ENCODE peak calls at places on chromosome 11, in four cellular contexts. W is thoracic aorta, P is K562, T is NB4. X is an unnamed sample.

GRCh38 chr11:134355136-134355535 is 23.3 kb downstream of the GLB1L2 start:
- DNase-seq in W (no peak), P (peak; percentile 40), T (no peak), X (no peak)

GRCh38 chr11:11478021-11478420 is 125.0 kb upstream of the CSNK2A3 start:
- DNase-seq in W (no peak), T (no peak), P (no peak), X (no peak)

GRCh38 chr11:105861225-105861624 is 160.8 kb downstream of the MSANTD4 start:
- DNase-seq in T (no peak), W (no peak), P (no peak), X (no peak)

GRCh38 chr11:2665747-2666710 is 33.8 kb downstream of the KCNQ1OT1 start:
- DNase-seq in W (no peak), P (no peak), T (no peak), X (no peak)

GRCh38 chr11:6258141-6258540 is 1.5 kb upstream of the CCKBR start:
- DNase-seq in W (no peak), P (no peak), T (no peak), X (no peak)

GRCh38 chr11:1866776-1867175 is 13.9 kb downstream of the LSP1 start:
- DNase-seq in T (no peak), W (no peak), P (no peak), X (no peak)

GRCh38 chr11:34183840-34184358 is 78.5 kb downstream of the NAT10 start:
- DNase-seq in T (no peak), P (no peak), W (no peak), X (no peak)

GRCh38 chr11:94131363-94132115 is 2.9 kb downstream of the PANX1 start:
- DNase-seq in T (no peak), W (no peak), P (no peak), X (no peak)

GRCh38 chr11:69670158-69670845 is 4.9 kb downstream of the LTO1 start:
- DNase-seq in W (no peak), P (peak; percentile 81), T (peak; percentile 86), X (peak; percentile 86)

GRCh38 chr11:129023968-129024676 is 81.5 kb upstream of the TP53AIP1 start:
- DNase-seq in P (no peak), W (no peak), T (no peak), X (no peak)

GRCh38 chr11:11937957-11938356 is 70.5 kb downstream of the DKK3 start:
- DNase-seq in P (no peak), W (no peak), T (no peak), X (no peak)

GRCh38 chr11:109140426-109140825 is 281.6 kb upstream of the C11orf87 start:
- DNase-seq in P (no peak), W (no peak), T (no peak), X (no peak)

DNA sequence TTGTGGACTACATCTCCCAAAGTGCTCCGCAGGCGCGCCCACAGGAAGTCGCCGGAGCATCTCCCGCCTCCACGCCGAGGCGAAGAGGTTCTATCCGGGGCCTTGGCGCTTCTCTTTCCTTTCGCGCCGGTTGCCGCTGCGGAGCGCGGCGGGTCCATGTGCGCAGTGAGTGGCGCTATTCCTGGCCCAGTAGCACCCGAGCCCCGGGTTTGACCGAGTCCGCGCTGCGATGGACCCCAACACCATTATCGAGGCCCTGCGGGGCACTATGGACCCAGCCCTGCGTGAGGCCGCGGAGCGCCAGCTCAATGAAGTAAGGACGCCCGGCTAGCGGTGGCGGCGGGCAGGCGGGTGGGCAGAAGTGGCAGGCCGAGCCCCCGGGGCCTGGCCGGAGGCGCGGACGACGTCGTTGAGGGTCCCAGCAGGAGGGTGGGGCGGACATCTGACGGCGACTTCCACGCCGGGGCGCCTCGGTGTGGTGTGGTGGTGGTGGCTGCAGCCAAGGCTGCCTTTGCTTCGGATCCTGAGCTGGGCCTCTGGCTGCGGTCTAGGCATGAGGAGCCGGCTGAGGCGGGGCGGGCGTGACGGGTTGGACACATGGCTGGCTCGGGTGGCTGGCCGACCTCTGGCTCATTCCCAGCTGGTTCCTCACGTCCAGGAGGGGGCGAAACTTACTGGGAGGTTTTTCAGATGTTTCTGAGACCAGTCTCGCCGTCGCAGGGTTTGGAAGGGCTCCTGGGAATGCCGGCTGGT is at the start of gene IPO7:
- DNase-seq in W (peak; percentile 63), P (peak; percentile 83), T (peak; percentile 96), X (peak; percentile 94)
- TF ChIP-seq CTCF in W (peak; percentile 29), P (no peak), T (no peak), X (peak; percentile 19)

DNA sequence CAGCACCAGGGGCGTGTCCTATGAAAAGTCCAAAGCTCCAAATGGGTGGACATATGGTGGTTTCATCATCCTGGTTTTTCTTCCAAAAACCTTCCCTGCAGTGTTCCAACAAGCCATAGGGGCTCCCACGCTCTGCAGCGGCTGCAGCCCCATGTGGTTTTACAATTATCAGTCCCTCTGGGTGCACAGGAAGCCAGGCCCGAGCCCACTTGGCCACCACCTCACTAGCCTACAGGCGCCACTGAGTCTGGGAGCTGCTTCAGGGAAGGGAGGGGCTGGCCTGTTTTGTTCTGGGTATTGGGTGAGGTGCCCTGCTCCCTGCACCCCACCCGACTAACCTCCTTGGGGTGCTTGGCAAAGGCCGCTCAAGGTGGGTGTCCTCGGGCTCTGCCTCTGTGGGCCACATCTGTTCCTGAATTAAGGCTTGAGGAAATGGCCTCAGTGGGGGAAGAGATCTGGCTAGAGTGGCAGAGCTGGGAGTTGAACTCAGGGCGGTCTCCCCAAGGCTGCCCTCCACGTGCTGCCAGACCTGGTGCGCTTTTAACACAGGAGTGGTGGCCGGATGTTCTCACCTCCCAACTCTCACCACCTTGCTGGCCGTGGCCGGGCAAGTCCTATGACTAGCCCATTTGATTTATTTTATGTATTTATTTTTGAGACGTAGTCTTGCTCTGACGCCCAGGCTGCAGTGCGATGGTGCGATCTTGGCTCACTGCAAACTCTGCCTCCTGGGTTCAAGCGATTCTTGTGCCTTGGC is 5.3 kb upstream of the CDC42BPG start:
- DNase-seq in W (no peak), T (no peak), P (no peak), X (no peak)
- TF ChIP-seq CTCF in W (peak; percentile 13), T (no peak), P (peak; percentile 41), X (no peak)

GRCh38 chr11:95547974-95548373 is 241.6 kb downstream of the FAM76B start:
- DNase-seq in W (no peak), T (no peak), P (no peak), X (no peak)

GRCh38 chr11:95542868-95543551 is 246.6 kb downstream of the FAM76B start:
- DNase-seq in P (peak; percentile 62), W (no peak), T (no peak), X (no peak)

GRCh38 chr11:95547186-95547585 is 242.4 kb downstream of the FAM76B start:
- DNase-seq in P (no peak), W (no peak), T (no peak), X (no peak)

GRCh38 chr11:95544095-95544795 is 245.3 kb downstream of the FAM76B start:
- DNase-seq in W (no peak), T (no peak), P (no peak), X (no peak)

GRCh38 chr11:95545116-95545875 is 244.3 kb downstream of the FAM76B start:
- DNase-seq in T (peak; percentile 22), W (no peak), P (peak; percentile 27), X (no peak)
- TF ChIP-seq CTCF in T (no peak), W (no peak), P (peak; percentile 36), X (peak; percentile 17)

GRCh38 chr11:132184079-132184478 is 813.7 kb downstream of the NTM start:
- DNase-seq in W (no peak), P (no peak), T (no peak), X (no peak)

GRCh38 chr11:132186699-132187098 is 816.3 kb downstream of the NTM start:
- DNase-seq in W (no peak), T (no peak), P (peak; percentile 9), X (no peak)

GRCh38 chr11:132187814-132188213 is 817.4 kb downstream of the NTM start:
- DNase-seq in W (no peak), T (no peak), P (no peak), X (no peak)

GRCh38 chr11:132186193-132186592 is 815.8 kb downstream of the NTM start:
- DNase-seq in T (no peak), P (no peak), W (no peak), X (no peak)

DNA sequence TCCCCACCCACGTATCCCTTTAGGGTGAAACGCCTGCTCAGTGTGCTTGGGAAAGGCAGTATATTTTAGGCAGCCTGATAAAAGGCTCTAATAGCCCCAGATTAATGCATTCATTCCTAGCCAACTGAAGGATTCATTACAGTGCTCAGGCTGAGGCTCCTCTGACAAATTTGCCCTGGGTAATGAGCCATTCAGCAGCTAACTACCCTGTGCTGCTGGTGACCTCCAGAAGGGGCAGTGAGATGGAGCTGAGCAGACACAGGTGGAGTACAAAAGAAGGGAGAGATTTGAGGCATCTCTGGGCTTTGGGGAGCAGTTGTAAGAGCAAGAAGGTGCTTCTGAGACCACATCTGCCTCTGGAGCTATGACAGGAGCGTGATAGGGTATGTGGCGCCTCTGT is 817.0 kb downstream of the NTM start:
- DNase-seq in W (no peak), T (no peak), P (no peak), X (no peak)
- TF ChIP-seq CTCF in W (no peak), T (no peak), P (no peak), X (no peak)

GRCh38 chr11:61744609-61745156 is 7.8 kb upstream of the MYRF start:
- DNase-seq in W (no peak), P (no peak), T (no peak), X (no peak)
- TF ChIP-seq CTCF in W (no peak), P (no peak), T (no peak), X (no peak)

DNA sequence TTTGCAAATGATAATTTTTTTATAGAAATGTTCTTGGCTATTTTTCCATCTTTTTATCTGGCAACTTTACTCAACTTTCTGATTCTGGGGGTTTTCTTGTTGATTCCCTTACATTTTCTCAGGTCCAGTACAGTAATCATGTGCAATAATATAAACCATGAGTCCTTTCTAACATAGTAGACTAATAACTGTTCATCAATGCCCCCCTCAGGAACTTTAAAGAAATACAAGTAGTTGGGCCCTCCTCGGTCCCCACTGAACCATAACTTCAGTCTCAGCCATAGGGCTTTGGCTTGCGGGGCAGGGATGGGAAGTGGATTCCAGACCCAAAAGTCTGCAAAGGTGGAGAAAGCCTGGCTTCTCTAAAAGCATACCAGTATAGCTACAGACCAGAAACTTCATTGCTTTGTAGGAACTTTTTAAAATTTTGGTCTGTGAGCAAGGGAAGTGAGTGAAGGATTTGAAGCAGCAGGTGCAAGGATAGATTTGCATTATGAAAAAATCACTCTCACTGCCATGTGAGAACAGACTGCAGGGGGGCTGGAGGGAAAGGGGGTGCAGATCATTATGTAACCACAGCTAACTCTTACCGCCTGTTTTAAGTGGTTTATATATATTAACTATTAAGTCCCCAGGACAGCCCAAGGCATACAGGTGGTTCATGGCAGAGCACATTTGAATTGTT is 10.5 kb upstream of the TUB start:
- DNase-seq in P (peak; percentile 54), T (peak; percentile 15), W (no peak), X (peak; percentile 59)
- TF ChIP-seq CTCF in P (peak; percentile 50), T (peak; percentile 12), W (no peak), X (peak; percentile 30)

DNA sequence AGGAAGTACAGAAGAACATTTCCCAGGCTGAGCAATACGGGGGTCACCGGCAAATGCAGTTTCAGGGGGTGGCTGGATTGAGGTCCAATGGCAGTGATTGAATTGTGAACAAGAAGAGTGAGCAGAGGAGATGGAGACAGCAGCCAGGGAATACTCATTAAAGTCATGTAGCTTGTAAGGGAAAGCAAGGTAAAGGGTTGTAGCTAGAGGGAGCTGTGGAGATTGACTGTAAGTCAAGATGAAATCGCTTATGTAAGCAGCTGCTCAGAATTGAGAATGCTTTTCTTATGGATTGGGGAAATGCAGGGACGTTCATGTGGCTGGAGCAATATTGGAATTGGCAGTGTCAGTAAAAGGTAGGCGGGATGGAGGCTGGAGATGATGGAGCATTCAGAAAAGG is 111.4 kb upstream of the TBCEL start:
- DNase-seq in P (no peak), W (no peak), T (peak; percentile 48), X (peak; percentile 53)
- TF ChIP-seq CTCF in P (peak; percentile 47), W (no peak), T (peak; percentile 49), X (peak; percentile 36)